ENCODE peak calls at places on chromosomes 2 and 18, in four cellular contexts. One of them, this sample, is unnamed.

GRCh38 chr2:9830685-9831410 is 12.4 kb upstream of the TAF1B start:
- DNase-seq in posterior cingulate gyrus: no peak
- DNase-seq in fibroblast of mammary gland: no peak
- DNase-seq in A549: no peak
- DNase-seq in this sample: no peak

GRCh38 chr2:108585446-108585845 is 51.2 kb downstream of the LIMS1 start:
- DNase-seq in A549: no peak
- DNase-seq in fibroblast of mammary gland: peak
- DNase-seq in posterior cingulate gyrus: no peak
- DNase-seq in this sample: no peak

GRCh38 chr2:15677141-15677911 is 85.7 kb downstream of the DDX1 start:
- DNase-seq in A549: no peak
- DNase-seq in fibroblast of mammary gland: no peak
- DNase-seq in posterior cingulate gyrus: no peak
- DNase-seq in this sample: no peak

GRCh38 chr2:72334806-72335205 is 187.1 kb upstream of the CYP26B1 start:
- DNase-seq in fibroblast of mammary gland: no peak
- DNase-seq in posterior cingulate gyrus: peak
- DNase-seq in A549: no peak
- DNase-seq in this sample: no peak

GRCh38 chr2:109720379-109721116 is 73.6 kb upstream of the RGPD5 start:
- DNase-seq in fibroblast of mammary gland: no peak
- DNase-seq in A549: no peak
- DNase-seq in posterior cingulate gyrus: no peak
- DNase-seq in this sample: peak

GRCh38 chr2:62857139-62857931 is 151.8 kb downstream of the EHBP1 start:
- DNase-seq in posterior cingulate gyrus: no peak
- DNase-seq in A549: peak
- DNase-seq in fibroblast of mammary gland: no peak
- DNase-seq in this sample: no peak

GRCh38 chr2:169478745-169479256 is 493 bp upstream of the BBS5 start:
- DNase-seq in posterior cingulate gyrus: no peak
- DNase-seq in fibroblast of mammary gland: no peak
- DNase-seq in A549: no peak
- DNase-seq in this sample: no peak

GRCh38 chr2:222655406-222655747 is 515 bp downstream of the FARSB start:
- DNase-seq in fibroblast of mammary gland: peak
- DNase-seq in A549: peak
- DNase-seq in posterior cingulate gyrus: no peak
- DNase-seq in this sample: no peak

GRCh38 chr2:157866202-157866601 is 9.9 kb downstream of the ACVR1 start:
- DNase-seq in fibroblast of mammary gland: peak
- DNase-seq in A549: no peak
- DNase-seq in posterior cingulate gyrus: no peak
- DNase-seq in this sample: peak

GRCh38 chr2:53969285-53970094 is 1.3 kb downstream of the PSME4 start:
- DNase-seq in A549: peak
- DNase-seq in fibroblast of mammary gland: peak
- DNase-seq in posterior cingulate gyrus: no peak
- DNase-seq in this sample: no peak

GRCh38 chr18:24014986-24015896 is 687 bp downstream of the TTC39C start:
- DNase-seq in fibroblast of mammary gland: peak
- DNase-seq in posterior cingulate gyrus: no peak
- DNase-seq in A549: peak
- DNase-seq in this sample: peak

GRCh38 chr2:168119519-168120141 is 127.8 kb downstream of the STK39 start:
- DNase-seq in fibroblast of mammary gland: peak
- DNase-seq in A549: peak
- DNase-seq in posterior cingulate gyrus: no peak
- DNase-seq in this sample: no peak

GRCh38 chr2:217890445-217890844 is 112.3 kb downstream of the TNS1 start:
- DNase-seq in A549: peak
- DNase-seq in fibroblast of mammary gland: peak
- DNase-seq in posterior cingulate gyrus: peak
- DNase-seq in this sample: no peak

GRCh38 chr2:84302513-84303412 is 156.3 kb downstream of the SUCLG1 start:
- DNase-seq in A549: peak
- DNase-seq in posterior cingulate gyrus: peak
- DNase-seq in fibroblast of mammary gland: peak
- DNase-seq in this sample: no peak

GRCh38 chr2:36380624-36381481 is 25.3 kb downstream of the CRIM1 start:
- DNase-seq in fibroblast of mammary gland: peak
- DNase-seq in posterior cingulate gyrus: no peak
- DNase-seq in A549: peak
- DNase-seq in this sample: peak

GRCh38 chr2:47118581-47118980 is 36.5 kb downstream of the STPG4 start:
- DNase-seq in posterior cingulate gyrus: no peak
- DNase-seq in A549: no peak
- DNase-seq in fibroblast of mammary gland: no peak
- DNase-seq in this sample: no peak

GRCh38 chr18:72128649-72129048 is 415.5 kb downstream of the CBLN2 start:
- DNase-seq in fibroblast of mammary gland: no peak
- DNase-seq in A549: peak
- DNase-seq in posterior cingulate gyrus: no peak
- DNase-seq in this sample: no peak

GRCh38 chr2:40213616-40214015 is 238.3 kb downstream of the SLC8A1 start:
- DNase-seq in A549: no peak
- DNase-seq in fibroblast of mammary gland: no peak
- DNase-seq in posterior cingulate gyrus: no peak
- DNase-seq in this sample: no peak

GRCh38 chr2:6352247-6352646 is 513.5 kb downstream of the CMPK2 start:
- DNase-seq in fibroblast of mammary gland: no peak
- DNase-seq in A549: no peak
- DNase-seq in posterior cingulate gyrus: no peak
- DNase-seq in this sample: no peak

GRCh38 chr2:142533083-142533482 is 344.4 kb upstream of the KYNU start:
- DNase-seq in fibroblast of mammary gland: no peak
- DNase-seq in posterior cingulate gyrus: no peak
- DNase-seq in A549: no peak
- DNase-seq in this sample: no peak

GRCh38 chr2:187055463-187055862 is 206.5 kb upstream of the ZSWIM2 start:
- DNase-seq in A549: no peak
- DNase-seq in posterior cingulate gyrus: no peak
- DNase-seq in fibroblast of mammary gland: peak
- DNase-seq in this sample: no peak

GRCh38 chr2:224084266-224084892 is 45.3 kb upstream of the SERPINE2 start:
- DNase-seq in posterior cingulate gyrus: no peak
- DNase-seq in fibroblast of mammary gland: no peak
- DNase-seq in A549: peak
- DNase-seq in this sample: no peak

GRCh38 chr2:202418511-202418910 is 42.4 kb downstream of the BMPR2 start:
- DNase-seq in fibroblast of mammary gland: no peak
- DNase-seq in A549: no peak
- DNase-seq in posterior cingulate gyrus: no peak
- DNase-seq in this sample: no peak

GRCh38 chr2:44392338-44392943 is 30.7 kb downstream of the CAMKMT start:
- DNase-seq in posterior cingulate gyrus: peak
- DNase-seq in A549: peak
- DNase-seq in fibroblast of mammary gland: peak
- DNase-seq in this sample: no peak

GRCh38 chr18:9721893-9722515 is 13.9 kb downstream of the RAB31 start:
- DNase-seq in posterior cingulate gyrus: no peak
- DNase-seq in fibroblast of mammary gland: no peak
- DNase-seq in A549: no peak
- DNase-seq in this sample: no peak

GRCh38 chr2:42568431-42569115 is at the start of gene MTA3:
- DNase-seq in posterior cingulate gyrus: peak
- DNase-seq in fibroblast of mammary gland: no peak
- DNase-seq in A549: peak
- DNase-seq in this sample: peak

GRCh38 chr2:1868683-1869141 is 124.4 kb upstream of the PXDN start:
- DNase-seq in A549: no peak
- DNase-seq in posterior cingulate gyrus: no peak
- DNase-seq in fibroblast of mammary gland: no peak
- DNase-seq in this sample: no peak

GRCh38 chr2:209395652-209396051 is 28.2 kb upstream of the MAP2 start:
- DNase-seq in posterior cingulate gyrus: no peak
- DNase-seq in fibroblast of mammary gland: no peak
- DNase-seq in A549: no peak
- DNase-seq in this sample: no peak

GRCh38 chr2:8132889-8133288 is 549.0 kb upstream of the ID2 start:
- DNase-seq in fibroblast of mammary gland: no peak
- DNase-seq in posterior cingulate gyrus: no peak
- DNase-seq in A549: no peak
- DNase-seq in this sample: no peak

GRCh38 chr2:108128226-108128786 is 111.5 kb upstream of the SULT1C3 start:
- DNase-seq in fibroblast of mammary gland: no peak
- DNase-seq in posterior cingulate gyrus: no peak
- DNase-seq in A549: no peak
- DNase-seq in this sample: no peak

GRCh38 chr2:178473373-178473772 is 5.0 kb downstream of the FKBP7 start:
- DNase-seq in posterior cingulate gyrus: no peak
- DNase-seq in fibroblast of mammary gland: no peak
- DNase-seq in A549: no peak
- DNase-seq in this sample: no peak

GRCh38 chr2:47006374-47007220 is 91.0 kb upstream of the MCFD2 start:
- DNase-seq in A549: no peak
- DNase-seq in fibroblast of mammary gland: no peak
- DNase-seq in posterior cingulate gyrus: no peak
- DNase-seq in this sample: no peak

GRCh38 chr2:83229443-83229842 is 1229.6 kb downstream of the SUCLG1 start:
- DNase-seq in fibroblast of mammary gland: no peak
- DNase-seq in posterior cingulate gyrus: no peak
- DNase-seq in A549: no peak
- DNase-seq in this sample: no peak

GRCh38 chr2:152047826-152048476 is 50.9 kb downstream of the CACNB4 start:
- DNase-seq in A549: no peak
- DNase-seq in posterior cingulate gyrus: no peak
- DNase-seq in fibroblast of mammary gland: peak
- DNase-seq in this sample: peak

GRCh38 chr2:119008108-119008507 is 66.1 kb downstream of the MARCO start:
- DNase-seq in A549: peak
- DNase-seq in posterior cingulate gyrus: no peak
- DNase-seq in fibroblast of mammary gland: peak
- DNase-seq in this sample: peak